ENCODE peak calls at places on chromosomes 1 and 21, in nine cellular contexts. One of them, this sample, is unnamed.

GRCh38 chr1:48498096-48498791 is 26.2 kb upstream of the SPATA6 start:
- DNase-seq in midbrain: peak; percentile 89
- DNase-seq in GM13977: peak; percentile 57
- DNase-seq in iPS-NIHi11: peak; percentile 76
- DNase-seq in pancreas: peak; percentile 87
- DNase-seq in stimulated activated CD4-positive, alpha-beta T cell treated with anti-CD3 and anti-CD28 coated beads, Interleukin-1b, Interleukin-23, amount 100 ng/mL, for 48 hours: peak; percentile 74
- DNase-seq in 8988T: no peak
- DNase-seq in AG08396: peak; percentile 71
- DNase-seq in NCI-H510A: peak; percentile 53
- DNase-seq in this sample: peak; percentile 29

GRCh38 chr1:43232482-43232881 is 37.3 kb upstream of the TMEM125 start:
- DNase-seq in iPS-NIHi11: no peak
- DNase-seq in NCI-H510A: no peak
- DNase-seq in midbrain: no peak
- DNase-seq in AG08396: no peak
- DNase-seq in GM13977: no peak
- DNase-seq in pancreas: no peak
- DNase-seq in 8988T: no peak
- DNase-seq in stimulated activated CD4-positive, alpha-beta T cell treated with anti-CD3 and anti-CD28 coated beads, Interleukin-1b, Interleukin-23, amount 100 ng/mL, for 48 hours: no peak
- DNase-seq in this sample: no peak

GRCh38 chr21:15084668-15085067 is 19.9 kb upstream of the NRIP1 start:
- DNase-seq in pancreas: no peak
- DNase-seq in 8988T: no peak
- DNase-seq in stimulated activated CD4-positive, alpha-beta T cell treated with anti-CD3 and anti-CD28 coated beads, Interleukin-1b, Interleukin-23, amount 100 ng/mL, for 48 hours: no peak
- DNase-seq in iPS-NIHi11: no peak
- DNase-seq in NCI-H510A: no peak
- DNase-seq in GM13977: no peak
- DNase-seq in midbrain: no peak
- DNase-seq in AG08396: no peak
- DNase-seq in this sample: no peak

GRCh38 chr1:234437423-234438171 is 41.4 kb downstream of the TARBP1 start:
- DNase-seq in AG08396: no peak
- DNase-seq in NCI-H510A: no peak
- DNase-seq in midbrain: no peak
- DNase-seq in GM13977: no peak
- DNase-seq in stimulated activated CD4-positive, alpha-beta T cell treated with anti-CD3 and anti-CD28 coated beads, Interleukin-1b, Interleukin-23, amount 100 ng/mL, for 48 hours: no peak
- DNase-seq in iPS-NIHi11: no peak
- DNase-seq in pancreas: no peak
- DNase-seq in 8988T: no peak
- DNase-seq in this sample: peak; percentile 30

GRCh38 chr1:23035823-23036452 is 16.7 kb downstream of the KDM1A start:
- DNase-seq in midbrain: no peak
- DNase-seq in 8988T: no peak
- DNase-seq in iPS-NIHi11: peak; percentile 29
- DNase-seq in AG08396: no peak
- DNase-seq in stimulated activated CD4-positive, alpha-beta T cell treated with anti-CD3 and anti-CD28 coated beads, Interleukin-1b, Interleukin-23, amount 100 ng/mL, for 48 hours: no peak
- DNase-seq in NCI-H510A: no peak
- DNase-seq in pancreas: no peak
- DNase-seq in GM13977: no peak
- DNase-seq in this sample: no peak

GRCh38 chr1:150259758-150260669 is 2.4 kb downstream of the CA14 start:
- DNase-seq in 8988T: no peak
- DNase-seq in iPS-NIHi11: peak; percentile 79
- DNase-seq in midbrain: no peak
- DNase-seq in pancreas: peak; percentile 79
- DNase-seq in AG08396: no peak
- DNase-seq in stimulated activated CD4-positive, alpha-beta T cell treated with anti-CD3 and anti-CD28 coated beads, Interleukin-1b, Interleukin-23, amount 100 ng/mL, for 48 hours: no peak
- DNase-seq in NCI-H510A: peak; percentile 77
- DNase-seq in GM13977: no peak
- DNase-seq in this sample: no peak

GRCh38 chr1:219629481-219629880 is 16.6 kb upstream of the ZC3H11B start:
- DNase-seq in midbrain: no peak
- DNase-seq in pancreas: no peak
- DNase-seq in GM13977: no peak
- DNase-seq in AG08396: no peak
- DNase-seq in iPS-NIHi11: no peak
- DNase-seq in NCI-H510A: no peak
- DNase-seq in stimulated activated CD4-positive, alpha-beta T cell treated with anti-CD3 and anti-CD28 coated beads, Interleukin-1b, Interleukin-23, amount 100 ng/mL, for 48 hours: no peak
- DNase-seq in 8988T: no peak
- DNase-seq in this sample: no peak

GRCh38 chr1:206723500-206724472 is 39.1 kb downstream of the MAPKAPK2 start:
- DNase-seq in NCI-H510A: no peak
- DNase-seq in 8988T: no peak
- DNase-seq in iPS-NIHi11: peak; percentile 39
- DNase-seq in GM13977: no peak
- DNase-seq in pancreas: no peak
- DNase-seq in stimulated activated CD4-positive, alpha-beta T cell treated with anti-CD3 and anti-CD28 coated beads, Interleukin-1b, Interleukin-23, amount 100 ng/mL, for 48 hours: no peak
- DNase-seq in midbrain: no peak
- DNase-seq in AG08396: peak; percentile 60
- DNase-seq in this sample: no peak

GRCh38 chr1:228794173-228794572 is 58.9 kb downstream of the RHOU start:
- DNase-seq in GM13977: no peak
- DNase-seq in stimulated activated CD4-positive, alpha-beta T cell treated with anti-CD3 and anti-CD28 coated beads, Interleukin-1b, Interleukin-23, amount 100 ng/mL, for 48 hours: peak; percentile 47
- DNase-seq in midbrain: no peak
- DNase-seq in pancreas: no peak
- DNase-seq in AG08396: no peak
- DNase-seq in NCI-H510A: no peak
- DNase-seq in 8988T: no peak
- DNase-seq in iPS-NIHi11: no peak
- DNase-seq in this sample: no peak

GRCh38 chr1:156814571-156815260 is 1.9 kb downstream of the SH2D2A start:
- DNase-seq in midbrain: no peak
- DNase-seq in pancreas: no peak
- DNase-seq in iPS-NIHi11: no peak
- DNase-seq in stimulated activated CD4-positive, alpha-beta T cell treated with anti-CD3 and anti-CD28 coated beads, Interleukin-1b, Interleukin-23, amount 100 ng/mL, for 48 hours: peak; percentile 57
- DNase-seq in GM13977: no peak
- DNase-seq in 8988T: no peak
- DNase-seq in AG08396: no peak
- DNase-seq in NCI-H510A: no peak
- DNase-seq in this sample: no peak

GRCh38 chr1:100440075-100440809 is 87.9 kb downstream of the CDC14A start:
- DNase-seq in 8988T: no peak
- DNase-seq in pancreas: no peak
- DNase-seq in GM13977: peak; percentile 36
- DNase-seq in stimulated activated CD4-positive, alpha-beta T cell treated with anti-CD3 and anti-CD28 coated beads, Interleukin-1b, Interleukin-23, amount 100 ng/mL, for 48 hours: peak; percentile 74
- DNase-seq in iPS-NIHi11: no peak
- DNase-seq in AG08396: no peak
- DNase-seq in midbrain: no peak
- DNase-seq in NCI-H510A: peak; percentile 9
- DNase-seq in this sample: no peak

GRCh38 chr1:85109475-85109874 is 61.2 kb upstream of the MCOLN3 start:
- DNase-seq in GM13977: peak; percentile 59
- DNase-seq in 8988T: peak; percentile 26
- DNase-seq in pancreas: peak; percentile 77
- DNase-seq in midbrain: peak; percentile 17
- DNase-seq in iPS-NIHi11: peak; percentile 77
- DNase-seq in NCI-H510A: peak; percentile 51
- DNase-seq in AG08396: peak; percentile 77
- DNase-seq in stimulated activated CD4-positive, alpha-beta T cell treated with anti-CD3 and anti-CD28 coated beads, Interleukin-1b, Interleukin-23, amount 100 ng/mL, for 48 hours: peak; percentile 40
- DNase-seq in this sample: peak; percentile 36

GRCh38 chr1:67716800-67717199 is 31.8 kb downstream of the GADD45A start:
- DNase-seq in NCI-H510A: no peak
- DNase-seq in AG08396: no peak
- DNase-seq in 8988T: no peak
- DNase-seq in pancreas: no peak
- DNase-seq in stimulated activated CD4-positive, alpha-beta T cell treated with anti-CD3 and anti-CD28 coated beads, Interleukin-1b, Interleukin-23, amount 100 ng/mL, for 48 hours: no peak
- DNase-seq in midbrain: peak; percentile 21
- DNase-seq in GM13977: no peak
- DNase-seq in iPS-NIHi11: no peak
- DNase-seq in this sample: no peak

GRCh38 chr1:203217139-203217621 is 12.3 kb downstream of the CHIT1 start:
- DNase-seq in NCI-H510A: no peak
- DNase-seq in AG08396: no peak
- DNase-seq in iPS-NIHi11: peak; percentile 46
- DNase-seq in pancreas: no peak
- DNase-seq in 8988T: no peak
- DNase-seq in GM13977: no peak
- DNase-seq in midbrain: no peak
- DNase-seq in stimulated activated CD4-positive, alpha-beta T cell treated with anti-CD3 and anti-CD28 coated beads, Interleukin-1b, Interleukin-23, amount 100 ng/mL, for 48 hours: no peak
- DNase-seq in this sample: no peak

GRCh38 chr1:1349256-1350012 is at the start of gene DVL1:
- DNase-seq in iPS-NIHi11: peak; percentile 91
- DNase-seq in stimulated activated CD4-positive, alpha-beta T cell treated with anti-CD3 and anti-CD28 coated beads, Interleukin-1b, Interleukin-23, amount 100 ng/mL, for 48 hours: peak; percentile 56
- DNase-seq in NCI-H510A: peak; percentile 79
- DNase-seq in AG08396: peak; percentile 93
- DNase-seq in 8988T: peak; percentile 95
- DNase-seq in midbrain: peak; percentile 68
- DNase-seq in GM13977: peak; percentile 98
- DNase-seq in pancreas: no peak
- DNase-seq in this sample: no peak

GRCh38 chr1:110393286-110393685 is 2.5 kb upstream of the SLC16A4 start:
- DNase-seq in GM13977: no peak
- DNase-seq in 8988T: no peak
- DNase-seq in pancreas: no peak
- DNase-seq in AG08396: no peak
- DNase-seq in midbrain: no peak
- DNase-seq in NCI-H510A: no peak
- DNase-seq in stimulated activated CD4-positive, alpha-beta T cell treated with anti-CD3 and anti-CD28 coated beads, Interleukin-1b, Interleukin-23, amount 100 ng/mL, for 48 hours: no peak
- DNase-seq in iPS-NIHi11: no peak
- DNase-seq in this sample: no peak

GRCh38 chr1:213883618-213884017 is 104.2 kb upstream of the PROX1 start:
- DNase-seq in AG08396: no peak
- DNase-seq in pancreas: no peak
- DNase-seq in GM13977: no peak
- DNase-seq in iPS-NIHi11: no peak
- DNase-seq in NCI-H510A: no peak
- DNase-seq in 8988T: no peak
- DNase-seq in midbrain: no peak
- DNase-seq in stimulated activated CD4-positive, alpha-beta T cell treated with anti-CD3 and anti-CD28 coated beads, Interleukin-1b, Interleukin-23, amount 100 ng/mL, for 48 hours: no peak
- DNase-seq in this sample: no peak